ENCODE peak calls at places on chromosomes 4 and X, in six cellular contexts. J, I, U, E, Q and F are unnamed samples.

GRCh38 chr4:86759298-86759697 is 89.9 kb downstream of the SLC10A6 start:
- DNase-seq in J (no peak), E (no peak), I (no peak), U (no peak), Q (no peak), F (no peak)

GRCh38 chrX:149611619-149612018 is 16.5 kb upstream of the HSFX2 start:
- DNase-seq in J (no peak), U (no peak), Q (no peak), E (no peak), I (no peak), F (no peak)

GRCh38 chr4:130026185-130026584 is 930.2 kb downstream of the C4orf33 start:
- DNase-seq in E (no peak), Q (no peak), U (peak), J (no peak), I (no peak), F (no peak)

GRCh38 chrX:7654316-7654715 is 188.7 kb upstream of the VCX start:
- DNase-seq in E (no peak), J (no peak), U (no peak), Q (no peak), I (no peak), F (no peak)

GRCh38 chr4:61605971-61606370 is 405.8 kb downstream of the ADGRL3 start:
- DNase-seq in Q (no peak), U (no peak), I (no peak), J (no peak), E (no peak), F (no peak)

GRCh38 chrX:115234220-115234557 is 293 bp upstream of the LRCH2 start:
- DNase-seq in E (no peak), I (no peak), U (no peak), Q (no peak), J (no peak), F (no peak)

GRCh38 chrX:46588263-46588662 is 14.7 kb downstream of the CHST7 start:
- DNase-seq in U (peak), I (peak), J (peak), Q (no peak), E (peak), F (no peak)

GRCh38 chr4:87938746-87939145 is 36.8 kb upstream of the SPP1 start:
- DNase-seq in J (no peak), U (no peak), I (no peak), E (no peak), Q (no peak), F (no peak)

GRCh38 chrX:44871114-44871645 is 1.8 kb upstream of the KDM6A start:
- DNase-seq in Q (no peak), E (no peak), I (peak), J (no peak), U (no peak), F (no peak)

GRCh38 chr4:86032476-86033022 is 327.3 kb downstream of the MAPK10 start:
- DNase-seq in J (no peak), Q (no peak), U (no peak), E (peak), I (peak), F (no peak)

GRCh38 chrX:148942754-148943153 is 442.3 kb downstream of the AFF2 start:
- DNase-seq in J (no peak), I (no peak), Q (no peak), E (no peak), U (no peak), F (no peak)

GRCh38 chr4:11428161-11428700 is 463 bp downstream of the HS3ST1 start:
- DNase-seq in I (peak), E (no peak), Q (peak), U (peak), J (no peak), F (no peak)

GRCh38 chr4:103895876-103896465 is 176.2 kb upstream of the TACR3 start:
- DNase-seq in Q (no peak), I (peak), U (no peak), J (no peak), E (no peak), F (no peak)

GRCh38 chrX:132818638-132819037 is 139.8 kb downstream of the HS6ST2 start:
- DNase-seq in I (no peak), Q (no peak), E (no peak), J (no peak), U (no peak), F (no peak)

GRCh38 chr4:98482847-98483806 is 175.3 kb downstream of the TSPAN5 start:
- DNase-seq in U (no peak), E (peak), I (peak), J (peak), Q (no peak), F (no peak)

GRCh38 chr4:65367306-65367705 is 303.0 kb downstream of the EPHA5 start:
- DNase-seq in J (no peak), Q (no peak), E (peak), I (peak), U (no peak), F (no peak)

GRCh38 chr4:14428125-14428524 is 574.2 kb upstream of the CPEB2 start:
- DNase-seq in E (no peak), I (peak), Q (no peak), U (no peak), J (no peak), F (no peak)

GRCh38 chr4:186266699-186267467 is 894 bp downstream of the F11 start:
- DNase-seq in I (no peak), U (peak), E (no peak), J (no peak), Q (peak), F (peak)

GRCh38 chrX:44343412-44343942 is at the start of gene EFHC2:
- DNase-seq in U (peak), Q (peak), E (peak), J (peak), I (peak), F (peak)

GRCh38 chrX:33211356-33212254 is at the start of gene DMD:
- DNase-seq in J (no peak), Q (no peak), U (no peak), E (peak), I (peak), F (peak)

DNA sequence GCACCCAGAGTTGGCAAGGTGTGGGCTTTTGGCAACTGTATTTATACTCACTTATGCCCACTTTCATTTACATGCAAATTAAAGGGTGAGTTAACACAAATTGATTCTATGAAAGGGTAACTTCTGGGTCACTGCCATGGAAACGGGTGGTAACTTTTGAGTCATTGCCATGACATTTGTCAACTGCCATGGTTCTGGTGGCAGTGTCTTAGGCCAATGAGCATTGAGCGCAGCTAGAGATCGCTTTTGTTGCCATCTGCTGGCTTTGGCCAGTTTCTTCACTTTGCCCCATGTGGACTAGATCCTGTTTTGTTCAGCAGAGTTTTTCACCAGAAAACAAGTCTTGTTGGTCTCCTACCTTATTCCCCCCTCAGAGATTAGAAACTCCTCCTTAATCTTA is 170.8 kb upstream of the NUDT6 start:
- DNase-seq in J (peak), Q (no peak), I (no peak), U (no peak), E (no peak), F (no peak)
- TF ChIP-seq CTCF in J (no peak), Q (no peak), I (no peak), U (no peak), E (no peak), F (no peak)

GRCh38 chr4:137610960-137611359 is 78.7 kb upstream of the PCDH18 start:
- DNase-seq in U (peak), J (peak), E (no peak), I (peak), Q (peak), F (peak)
- TF ChIP-seq CTCF in U (peak), J (no peak), E (peak), I (peak), Q (peak), F (peak)

GRCh38 chrX:2594491-2594890 is 93.7 kb upstream of the DHRSX start:
- DNase-seq in Q (no peak), U (no peak), J (no peak), I (no peak), E (no peak), F (no peak)
- TF ChIP-seq CTCF in Q (no peak), U (no peak), J (no peak), I (no peak), E (no peak), F (no peak)

DNA sequence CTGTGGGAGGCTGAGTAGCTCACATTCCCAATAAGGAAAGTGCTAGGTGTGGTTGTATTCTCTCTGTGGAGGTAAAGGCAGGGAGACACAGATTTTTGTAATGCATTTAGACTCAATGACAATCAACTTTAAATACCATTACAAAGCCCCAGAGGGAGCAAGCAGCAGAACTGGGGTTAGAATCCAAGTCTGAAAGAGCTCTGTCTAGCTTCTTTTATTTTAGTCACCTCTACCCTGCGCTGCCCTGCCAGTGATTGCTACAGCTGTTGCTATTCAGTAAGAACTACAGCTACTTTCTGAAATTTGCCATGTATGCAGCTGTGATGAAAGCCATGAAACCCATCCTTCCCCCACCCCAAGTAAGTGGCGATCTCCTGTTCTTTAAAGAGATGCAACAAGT is 22.5 kb downstream of the SLC39A8 start:
- DNase-seq in J (no peak), E (no peak), I (no peak), U (no peak), Q (no peak), F (no peak)
- TF ChIP-seq CTCF in J (no peak), E (no peak), I (no peak), U (no peak), Q (no peak), F (no peak)

GRCh38 chr4:165343353-165344191 is 16.1 kb downstream of the MSMO1 start:
- DNase-seq in Q (no peak), J (peak), U (no peak), I (peak), E (no peak), F (no peak)
- TF ChIP-seq CTCF in Q (no peak), J (peak), U (no peak), I (peak), E (no peak), F (peak)

GRCh38 chrX:120664081-120664480 is 34.2 kb upstream of the C1GALT1C1 start:
- DNase-seq in Q (no peak), J (peak), U (no peak), E (no peak), I (peak), F (no peak)
- TF ChIP-seq CTCF in Q (peak), J (peak), U (no peak), E (no peak), I (no peak), F (no peak)